ENCODE peak calls at places on chromosome 21, in eight cellular contexts. T, B, O, X, Y, Q, N and I are unnamed samples.

GRCh38 chr21:33703750-33704606 is 61.7 kb downstream of the ITSN1 start:
- DNase-seq in T (no peak), B (no peak), O (no peak), X (no peak), Y (no peak), Q (no peak), N (no peak), I (no peak)

GRCh38 chr21:33109574-33110339 is 39.8 kb downstream of the OLIG1 start:
- DNase-seq in T (no peak), B (no peak), O (no peak), X (no peak), Y (no peak), Q (no peak), N (peak), I (no peak)

GRCh38 chr21:17527240-17527639 is 14.4 kb downstream of the CXADR start:
- DNase-seq in T (no peak), B (no peak), O (no peak), X (no peak), Y (no peak), Q (no peak), N (no peak), I (peak)

GRCh38 chr21:36274128-36274527 is 45.9 kb upstream of the MORC3 start:
- DNase-seq in T (no peak), B (no peak), O (no peak), X (no peak), Y (no peak), Q (no peak), N (no peak), I (no peak)

GRCh38 chr21:26572668-26573381 is at the start of gene CYYR1:
- DNase-seq in T (no peak), B (no peak), O (peak), X (no peak), Y (no peak), Q (no peak), N (peak), I (no peak)

GRCh38 chr21:14120091-14120734 is 90.5 kb downstream of the LIPI start:
- DNase-seq in T (peak), B (peak), O (no peak), X (peak), Y (peak), Q (peak), N (peak), I (peak)

GRCh38 chr21:27406297-27407009 is 439.6 kb upstream of the ADAMTS5 start:
- DNase-seq in T (peak), B (no peak), O (no peak), X (no peak), Y (no peak), Q (no peak), N (no peak), I (no peak)

GRCh38 chr21:22201142-22201541 is 1202.9 kb downstream of the NCAM2 start:
- DNase-seq in T (no peak), B (no peak), O (no peak), X (no peak), Y (no peak), Q (no peak), N (no peak), I (no peak)

GRCh38 chr21:34990842-34991241 is 58.3 kb downstream of the RUNX1 start:
- DNase-seq in T (no peak), B (no peak), O (no peak), X (no peak), Y (no peak), Q (no peak), N (no peak), I (no peak)

GRCh38 chr21:36964832-36965719 is 1.4 kb downstream of the HLCS start:
- DNase-seq in T (no peak), B (no peak), O (no peak), X (no peak), Y (peak), Q (no peak), N (no peak), I (no peak)

GRCh38 chr21:32975811-32976507 is 49.8 kb upstream of the OLIG2 start:
- DNase-seq in T (no peak), B (no peak), O (no peak), X (no peak), Y (no peak), Q (no peak), N (no peak), I (no peak)

GRCh38 chr21:27505516-27505915 is 538.6 kb upstream of the ADAMTS5 start:
- DNase-seq in T (peak), B (no peak), O (peak), X (no peak), Y (no peak), Q (no peak), N (no peak), I (peak)

GRCh38 chr21:28239345-28239744 is 753.3 kb downstream of the LTN1 start:
- DNase-seq in T (no peak), B (no peak), O (no peak), X (no peak), Y (no peak), Q (no peak), N (peak), I (no peak)

GRCh38 chr21:21751286-21751685 is 753.1 kb downstream of the NCAM2 start:
- DNase-seq in T (no peak), B (peak), O (no peak), X (peak), Y (no peak), Q (no peak), N (no peak), I (no peak)

GRCh38 chr21:36347962-36348328 is 27.9 kb downstream of the MORC3 start:
- DNase-seq in T (peak), B (no peak), O (no peak), X (no peak), Y (no peak), Q (no peak), N (no peak), I (peak)

GRCh38 chr21:14382486-14382834 is 486 bp downstream of the HSPA13 start:
- DNase-seq in T (peak), B (peak), O (no peak), X (no peak), Y (peak), Q (no peak), N (no peak), I (no peak)

GRCh38 chr21:27513016-27513415 is 546.1 kb upstream of the ADAMTS5 start:
- DNase-seq in T (no peak), B (no peak), O (no peak), X (no peak), Y (no peak), Q (no peak), N (no peak), I (no peak)

GRCh38 chr21:29390778-29391177 is 92.1 kb downstream of the BACH1 start:
- DNase-seq in T (peak), B (no peak), O (no peak), X (no peak), Y (no peak), Q (no peak), N (no peak), I (no peak)

GRCh38 chr21:34796518-34797201 is 127.9 kb downstream of the CLIC6 start:
- DNase-seq in T (no peak), B (peak), O (no peak), X (no peak), Y (no peak), Q (no peak), N (peak), I (no peak)

GRCh38 chr21:26007911-26008579 is 162.5 kb downstream of the APP start:
- DNase-seq in T (no peak), B (no peak), O (no peak), X (no peak), Y (no peak), Q (no peak), N (no peak), I (no peak)

GRCh38 chr21:20647603-20648002 is 350.6 kb upstream of the NCAM2 start:
- DNase-seq in T (peak), B (no peak), O (peak), X (no peak), Y (no peak), Q (no peak), N (no peak), I (no peak)

GRCh38 chr21:31622397-31622796 is 37.1 kb upstream of the SOD1 start:
- DNase-seq in T (no peak), B (no peak), O (no peak), X (no peak), Y (no peak), Q (no peak), N (no peak), I (no peak)

GRCh38 chr21:31624181-31624580 is 35.3 kb upstream of the SOD1 start:
- DNase-seq in T (no peak), B (no peak), O (no peak), X (no peak), Y (no peak), Q (no peak), N (no peak), I (no peak)

GRCh38 chr21:31618696-31619430 is 40.6 kb upstream of the SOD1 start:
- DNase-seq in T (no peak), B (no peak), O (no peak), X (no peak), Y (no peak), Q (no peak), N (no peak), I (no peak)

GRCh38 chr21:31624961-31625491 is 34.5 kb upstream of the SOD1 start:
- DNase-seq in T (no peak), B (no peak), O (no peak), X (no peak), Y (no peak), Q (no peak), N (no peak), I (no peak)

GRCh38 chr21:31623664-31624063 is 35.8 kb upstream of the SOD1 start:
- DNase-seq in T (no peak), B (no peak), O (no peak), X (no peak), Y (peak), Q (peak), N (no peak), I (no peak)
- TF ChIP-seq CTCF in T (no peak), B (no peak), O (peak), X (no peak), Y (peak), Q (peak), N (no peak), I (no peak)

DNA sequence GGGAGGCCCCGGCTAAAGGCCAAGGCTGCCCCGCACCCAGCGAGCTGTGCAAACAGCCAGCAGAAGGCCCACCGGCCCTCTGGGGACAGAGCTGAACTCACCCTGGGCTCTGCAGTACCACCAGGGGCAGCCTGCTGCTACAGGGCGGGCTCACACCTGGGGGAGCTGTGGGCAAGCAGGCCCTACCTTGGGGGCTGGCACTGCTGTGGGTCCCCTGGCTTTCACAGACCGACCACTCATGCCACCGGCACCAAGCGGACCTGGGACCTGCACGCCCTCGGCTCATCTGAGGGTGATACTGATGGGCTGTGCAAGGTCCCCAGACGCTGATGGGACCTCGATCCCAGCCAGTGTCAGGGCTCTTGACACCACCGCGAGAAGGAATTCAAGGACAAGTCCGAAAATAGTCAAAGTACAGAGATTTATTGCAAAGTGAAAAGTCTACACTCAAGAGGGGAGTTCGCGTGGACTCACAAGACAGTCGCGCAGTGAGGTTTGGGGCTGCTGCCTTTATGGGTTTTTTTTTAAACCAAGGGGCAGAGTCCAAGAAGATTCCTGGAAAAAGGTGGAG is 61.0 kb upstream of the ADARB1 start:
- DNase-seq in T (no peak), B (no peak), O (no peak), X (no peak), Y (no peak), Q (no peak), N (no peak), I (no peak)
- TF ChIP-seq CTCF in T (no peak), B (no peak), O (no peak), X (no peak), Y (no peak), Q (no peak), N (no peak), I (no peak)

GRCh38 chr21:38712076-38712475 is 93.7 kb upstream of the ETS2 start:
- DNase-seq in T (peak), B (peak), O (peak), X (peak), Y (peak), Q (peak), N (peak), I (peak)
- TF ChIP-seq CTCF in T (peak), B (peak), O (peak), X (peak), Y (peak), Q (no peak), N (peak), I (peak)

GRCh38 chr21:15520811-15521643 is 208.8 kb upstream of the USP25 start:
- DNase-seq in T (peak), B (no peak), O (no peak), X (no peak), Y (peak), Q (no peak), N (no peak), I (no peak)
- TF ChIP-seq CTCF in T (peak), B (no peak), O (peak), X (peak), Y (peak), Q (no peak), N (peak), I (peak)

GRCh38 chr21:42521805-42522204 is 8.2 kb downstream of the SLC37A1 start:
- DNase-seq in T (no peak), B (no peak), O (no peak), X (no peak), Y (no peak), Q (no peak), N (no peak), I (no peak)

GRCh38 chr21:42522271-42522670 is 8.6 kb downstream of the SLC37A1 start:
- DNase-seq in T (no peak), B (no peak), O (no peak), X (no peak), Y (no peak), Q (no peak), N (no peak), I (no peak)

GRCh38 chr21:42521384-42521783 is 7.7 kb downstream of the SLC37A1 start:
- DNase-seq in T (no peak), B (no peak), O (no peak), X (no peak), Y (no peak), Q (no peak), N (no peak), I (no peak)

GRCh38 chr21:42522771-42523170 is 9.1 kb downstream of the SLC37A1 start:
- DNase-seq in T (no peak), B (no peak), O (no peak), X (no peak), Y (no peak), Q (no peak), N (no peak), I (no peak)

GRCh38 chr21:42520628-42521253 is 7.1 kb downstream of the SLC37A1 start:
- DNase-seq in T (no peak), B (no peak), O (no peak), X (no peak), Y (no peak), Q (no peak), N (no peak), I (no peak)
- TF ChIP-seq CTCF in T (no peak), B (no peak), O (peak), X (no peak), Y (no peak), Q (no peak), N (peak), I (peak)

DNA sequence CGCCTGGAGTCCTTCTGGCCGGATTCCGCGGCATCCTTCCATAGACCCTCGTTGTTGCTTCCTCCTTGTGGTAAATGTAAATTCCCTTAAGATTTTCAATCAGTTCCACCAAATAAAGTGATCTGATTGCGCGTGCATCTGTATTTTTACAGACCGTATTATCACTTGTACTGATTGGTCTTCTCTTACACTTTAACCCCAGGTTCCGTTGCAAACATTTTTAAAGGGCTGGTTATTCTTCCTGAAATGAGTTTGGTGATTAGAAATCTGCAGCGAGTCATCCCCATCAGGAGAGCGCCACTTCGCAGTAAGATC is 483 bp downstream of the YBEY start:
- DNase-seq in T (peak), B (no peak), O (peak), X (no peak), Y (no peak), Q (no peak), N (no peak), I (no peak)
- TF ChIP-seq CTCF in T (no peak), B (no peak), O (no peak), X (no peak), Y (no peak), Q (no peak), N (no peak), I (no peak)

DNA sequence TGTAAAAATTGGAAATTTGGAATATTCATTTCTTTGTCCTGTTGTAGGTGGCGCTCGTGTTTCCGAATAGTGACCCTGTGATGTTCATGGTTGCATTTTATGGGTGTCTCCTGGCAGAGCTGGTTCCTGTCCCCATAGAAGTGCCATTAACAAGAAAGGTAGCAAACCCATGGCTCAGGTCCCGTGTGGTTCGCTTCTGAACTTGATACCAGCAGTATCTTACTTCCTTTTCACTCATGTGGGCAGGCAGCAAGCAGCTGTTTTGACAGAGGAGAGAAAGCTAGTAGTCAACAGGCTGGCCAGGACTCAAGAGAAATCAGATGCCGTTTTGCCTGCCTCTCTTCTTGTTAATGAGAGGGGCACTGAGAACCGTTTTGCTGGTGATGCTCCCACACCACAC is 72.8 kb downstream of the S100B start:
- DNase-seq in T (no peak), B (no peak), O (no peak), X (no peak), Y (no peak), Q (no peak), N (no peak), I (no peak)
- TF ChIP-seq CTCF in T (no peak), B (no peak), O (no peak), X (no peak), Y (no peak), Q (no peak), N (no peak), I (no peak)

GRCh38 chr21:46326110-46326703 is 2.3 kb downstream of the PCNT start:
- DNase-seq in T (no peak), B (no peak), O (no peak), X (no peak), Y (no peak), Q (peak), N (no peak), I (no peak)
- TF ChIP-seq CTCF in T (no peak), B (no peak), O (no peak), X (no peak), Y (peak), Q (no peak), N (no peak), I (no peak)

GRCh38 chr21:46435786-46436227 is 22.9 kb upstream of the DIP2A start:
- DNase-seq in T (no peak), B (no peak), O (no peak), X (no peak), Y (no peak), Q (no peak), N (no peak), I (no peak)
- TF ChIP-seq CTCF in T (no peak), B (no peak), O (no peak), X (no peak), Y (no peak), Q (no peak), N (no peak), I (no peak)

DNA sequence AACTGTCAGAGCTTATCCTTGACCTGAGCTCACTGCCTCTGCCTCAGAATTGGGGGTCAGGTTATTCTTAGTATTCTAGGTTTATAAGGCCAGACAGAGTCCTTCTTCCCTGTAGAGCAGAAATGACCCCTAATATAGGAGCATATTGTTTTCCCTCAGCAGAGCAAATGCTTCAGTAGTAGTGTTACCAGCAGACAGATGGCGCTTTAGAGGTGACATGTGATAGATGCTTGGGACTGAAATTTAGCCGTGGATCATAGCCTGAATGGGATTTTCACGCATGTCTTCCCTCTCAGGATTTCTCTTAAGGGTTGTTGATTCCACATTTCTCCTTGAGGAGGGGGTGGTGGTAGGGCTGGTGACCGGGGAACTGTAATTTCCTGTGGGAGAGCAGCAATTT is 24.5 kb downstream of the ADARB1 start:
- DNase-seq in T (peak), B (no peak), O (no peak), X (no peak), Y (peak), Q (peak), N (peak), I (peak)
- TF ChIP-seq CTCF in T (peak), B (no peak), O (peak), X (peak), Y (peak), Q (peak), N (peak), I (peak)